ENCODE peak calls at places on chromosomes 16 and 17, in six cellular contexts. T is kidney glomerular epithelial cell; K is activated T-cell treated with anti-CD3 and anti-CD28 coated beads, Interleukin-2, amount 50 U/mL, for 72 hours; W is CD4-positive, alpha-beta T cell; I is cardiac fibroblast; G is NCI-H748 treated with DMSO at 0.1 percent for 48 hours. E is an unnamed sample.

GRCh38 chr17:48194097-48194550 is 86.6 kb downstream of the SNX11 start:
- DNase-seq in T (peak), K (no peak), W (no peak), I (no peak), G (no peak), E (no peak)

GRCh38 chr16:19410435-19411153 is 7.1 kb upstream of the TMC5 start:
- DNase-seq in T (no peak), K (peak), W (no peak), I (no peak), G (no peak), E (no peak)

GRCh38 chr16:3902731-3903130 is 22.2 kb upstream of the CREBBP start:
- DNase-seq in T (no peak), K (no peak), W (no peak), I (no peak), G (no peak), E (no peak)

GRCh38 chr17:80978499-80979497 is 12.8 kb upstream of the CHMP6 start:
- DNase-seq in T (no peak), K (no peak), W (no peak), I (no peak), G (no peak), E (no peak)

GRCh38 chr17:56110463-56111138 is 42.7 kb upstream of the ANKFN1 start:
- DNase-seq in T (no peak), K (no peak), W (no peak), I (no peak), G (no peak), E (no peak)

GRCh38 chr17:74670329-74670728 is 42.4 kb downstream of the CD300LF start:
- DNase-seq in T (no peak), K (no peak), W (no peak), I (no peak), G (no peak), E (no peak)

GRCh38 chr17:47815106-47815918 is 6.3 kb downstream of the OSBPL7 start:
- DNase-seq in T (no peak), K (no peak), W (no peak), I (no peak), G (no peak), E (no peak)

GRCh38 chr17:65062168-65062915 is 5.8 kb upstream of the GNA13 start:
- DNase-seq in T (no peak), K (no peak), W (no peak), I (no peak), G (no peak), E (no peak)

GRCh38 chr17:14459955-14460354 is 159.1 kb downstream of the HS3ST3B1 start:
- DNase-seq in T (no peak), K (no peak), W (no peak), I (no peak), G (no peak), E (no peak)

GRCh38 chr17:29747660-29748059 is 124.9 kb upstream of the CORO6 start:
- DNase-seq in T (no peak), K (no peak), W (no peak), I (no peak), G (no peak), E (no peak)

GRCh38 chr17:65020284-65020683 is 36.3 kb downstream of the GNA13 start:
- DNase-seq in T (no peak), K (no peak), W (no peak), I (peak), G (no peak), E (no peak)

GRCh38 chr16:8516471-8516870 is 73.8 kb downstream of the TMEM114 start:
- DNase-seq in T (no peak), K (no peak), W (no peak), I (no peak), G (no peak), E (no peak)

GRCh38 chr16:1666316-1666715 is 11.8 kb upstream of the JPT2 start:
- DNase-seq in T (no peak), K (no peak), W (no peak), I (no peak), G (no peak), E (no peak)

GRCh38 chr16:3076577-3076976 is 11.1 kb downstream of the IL32 start:
- DNase-seq in T (no peak), K (no peak), W (no peak), I (no peak), G (no peak), E (no peak)

GRCh38 chr17:70882504-70882903 is 713.2 kb downstream of the KCNJ2 start:
- DNase-seq in T (no peak), K (no peak), W (no peak), I (no peak), G (no peak), E (no peak)

GRCh38 chr16:709651-710499 is 4.3 kb upstream of the FBXL16 start:
- DNase-seq in T (peak), K (no peak), W (no peak), I (peak), G (peak), E (peak)

GRCh38 chr16:75108792-75109731 is 7.5 kb downstream of the LDHD start:
- DNase-seq in T (peak), K (peak), W (peak), I (peak), G (no peak), E (peak)

E was measured in globus pallidus.